ENCODE peak calls at places on chromosomes 13 and 19, in ten cellular contexts. W, U, D, L, A, R, J, Q, C and N are unnamed samples.

GRCh38 chr19:4971424-4971793 is 2.5 kb downstream of the KDM4B start:
- DNase-seq in Q (no peak), R (peak), D (no peak), A (peak), U (no peak), L (no peak), C (peak), J (no peak), W (no peak), N (peak)

GRCh38 chr13:41361501-41361900 is 50.4 kb downstream of the NAA16 start:
- DNase-seq in A (no peak), D (peak), J (no peak), R (no peak), L (no peak), C (no peak), U (no peak), Q (peak), W (peak), N (no peak)

GRCh38 chr13:109336730-109337129 is 449.7 kb downstream of the IRS2 start:
- DNase-seq in J (no peak), C (peak), Q (peak), L (peak), A (no peak), U (no peak), D (peak), W (peak), R (no peak), N (no peak)

GRCh38 chr19:35080613-35081170 is 34.9 kb upstream of the FXYD3 start:
- DNase-seq in A (no peak), W (no peak), J (no peak), U (no peak), L (no peak), C (no peak), D (no peak), R (no peak), Q (no peak), N (no peak)

GRCh38 chr13:48775285-48775684 is 121.6 kb downstream of the CYSLTR2 start:
- DNase-seq in W (no peak), L (peak), D (peak), Q (peak), J (no peak), R (no peak), C (no peak), A (no peak), U (no peak), N (no peak)

GRCh38 chr19:7450243-7451223 is 38.3 kb downstream of the PEX11G start:
- DNase-seq in C (no peak), D (no peak), R (no peak), U (no peak), A (no peak), Q (peak), W (peak), J (no peak), L (peak), N (no peak)

GRCh38 chr13:20702945-20703784 is at the start of gene IL17D:
- DNase-seq in R (peak), Q (no peak), A (peak), W (no peak), C (no peak), D (no peak), U (peak), J (no peak), L (no peak), N (no peak)

GRCh38 chr19:6033744-6034264 is 55.9 kb upstream of the RANBP3 start:
- DNase-seq in L (no peak), U (no peak), A (no peak), W (no peak), Q (no peak), J (no peak), D (no peak), R (no peak), C (no peak), N (no peak)

GRCh38 chr13:41930154-41930553 is 30.8 kb downstream of the VWA8 start:
- DNase-seq in D (no peak), W (no peak), L (no peak), U (no peak), R (no peak), C (no peak), J (no peak), Q (no peak), A (no peak), N (no peak)

GRCh38 chr19:31701146-31701545 is 351.9 kb upstream of the TSHZ3 start:
- DNase-seq in A (no peak), W (no peak), D (no peak), U (no peak), Q (no peak), C (no peak), L (no peak), J (no peak), R (no peak), N (no peak)

GRCh38 chr19:572891-573825 is 762 bp downstream of the BSG start:
- DNase-seq in U (peak), W (peak), R (peak), D (peak), J (no peak), A (no peak), L (peak), C (peak), Q (peak), N (peak)

GRCh38 chr13:100301418-100301817 is 212.5 kb downstream of the PCCA start:
- DNase-seq in R (no peak), D (no peak), W (peak), Q (peak), J (no peak), L (no peak), A (no peak), C (no peak), U (no peak), N (no peak)

GRCh38 chr19:5017235-5017634 is 48.3 kb downstream of the KDM4B start:
- DNase-seq in D (no peak), L (peak), Q (peak), J (no peak), W (no peak), R (no peak), U (no peak), C (peak), A (no peak), N (peak)

GRCh38 chr13:30371649-30372265 is 50.5 kb upstream of the UBE2L5 start:
- DNase-seq in L (peak), J (no peak), U (no peak), Q (peak), C (peak), A (peak), W (peak), R (peak), D (peak), N (no peak)

GRCh38 chr19:2015611-2015950 is at the start of gene BTBD2:
- DNase-seq in J (no peak), A (no peak), W (peak), R (peak), L (peak), C (peak), D (no peak), Q (peak), U (peak), N (no peak)

GRCh38 chr19:14550201-14550754 is 20.9 kb downstream of the TECR start:
- DNase-seq in A (no peak), Q (peak), U (no peak), D (no peak), C (no peak), W (no peak), L (no peak), J (no peak), R (no peak), N (no peak)

GRCh38 chr13:109869312-109870237 is 83.2 kb upstream of the IRS2 start:
- DNase-seq in U (peak), J (peak), D (peak), L (peak), W (peak), Q (no peak), A (no peak), C (no peak), R (peak), N (peak)

GRCh38 chr13:59038824-59039223 is 1124.9 kb downstream of the DIAPH3 start:
- DNase-seq in A (no peak), L (peak), D (no peak), J (no peak), C (no peak), Q (peak), W (no peak), U (no peak), R (no peak), N (no peak)

GRCh38 chr19:29489182-29489951 is 36.4 kb upstream of the VSTM2B start:
- DNase-seq in C (no peak), A (no peak), R (no peak), U (no peak), W (no peak), L (no peak), J (no peak), D (no peak), Q (no peak), N (no peak)

GRCh38 chr13:24178847-24179845 is 18.6 kb downstream of the SPATA13 start:
- DNase-seq in J (no peak), Q (peak), L (no peak), R (no peak), W (peak), U (no peak), C (no peak), A (no peak), D (peak), N (no peak)

GRCh38 chr13:111970501-111971155 is 96.3 kb upstream of the SOX1 start:
- DNase-seq in R (no peak), C (no peak), L (no peak), A (no peak), J (no peak), W (no peak), D (no peak), U (no peak), Q (no peak), N (no peak)

GRCh38 chr13:69291292-69291906 is 816.2 kb upstream of the ATXN8OS start:
- DNase-seq in J (no peak), Q (no peak), R (no peak), A (no peak), U (no peak), W (no peak), L (no peak), C (no peak), D (no peak), N (no peak)

GRCh38 chr13:77620138-77620537 is 77.3 kb upstream of the SLAIN1 start:
- DNase-seq in Q (no peak), W (no peak), L (no peak), D (no peak), U (no peak), A (no peak), J (no peak), C (no peak), R (no peak), N (no peak)

GRCh38 chr19:52896431-52897148 is 845 bp downstream of the ZNF320 start:
- DNase-seq in Q (peak), U (no peak), D (no peak), W (peak), J (no peak), L (peak), R (peak), C (no peak), A (peak), N (no peak)